ENCODE peak calls at places on chromosomes 3 and 15, in eight cellular contexts. Y is cardiac fibroblast, T is GM23338, H is heart right ventricle, I is heart left ventricle, V is neural progenitor cell, Z is AG10803, F is bronchial epithelial cell. U is an unnamed sample.

GRCh38 chr3:11757441-11757875 is 89.2 kb downstream of the TAMM41 start:
- DNase-seq in Y (peak), T (no peak), H (no peak), I (no peak), V (no peak), Z (peak), F (no peak), U (peak)

GRCh38 chr3:111762535-111762934 is 96.5 kb upstream of the PHLDB2 start:
- DNase-seq in Y (peak), T (no peak), H (no peak), I (no peak), V (no peak), Z (no peak), F (no peak), U (peak)

GRCh38 chr15:59439571-59439970 is 1.6 kb downstream of the FAM81A start:
- DNase-seq in Y (no peak), T (no peak), H (no peak), I (no peak), V (no peak), Z (no peak), F (no peak), U (no peak)

GRCh38 chr15:77617507-77618285 is 15.0 kb downstream of the LINGO1 start:
- DNase-seq in Y (no peak), T (peak), H (no peak), I (no peak), V (no peak), Z (no peak), F (peak), U (no peak)

GRCh38 chr3:48016336-48016973 is at the start of gene MAP4:
- DNase-seq in Y (peak), T (no peak), H (no peak), I (peak), V (no peak), Z (no peak), F (no peak), U (peak)

GRCh38 chr3:55716611-55717225 is 229.6 kb upstream of the WNT5A start:
- DNase-seq in Y (no peak), T (no peak), H (no peak), I (no peak), V (no peak), Z (no peak), F (no peak), U (no peak)

GRCh38 chr3:48240000-48240710 is 749 bp upstream of the ZNF589 start:
- DNase-seq in Y (no peak), T (peak), H (no peak), I (no peak), V (peak), Z (no peak), F (no peak), U (no peak)

GRCh38 chr3:177618873-177619771 is 421.8 kb upstream of the TBL1XR1 start:
- DNase-seq in Y (peak), T (no peak), H (no peak), I (no peak), V (no peak), Z (peak), F (no peak), U (peak)

GRCh38 chr3:158950131-158950901 is 148.5 kb downstream of the MFSD1 start:
- DNase-seq in Y (no peak), T (no peak), H (no peak), I (no peak), V (no peak), Z (no peak), F (no peak), U (peak)

GRCh38 chr15:86608461-86608860 is 528.8 kb downstream of the AGBL1 start:
- DNase-seq in Y (peak), T (peak), H (peak), I (no peak), V (peak), Z (peak), F (peak), U (peak)

GRCh38 chr3:106392905-106393304 is 524.1 kb upstream of the CBLB start:
- DNase-seq in Y (peak), T (no peak), H (no peak), I (no peak), V (no peak), Z (peak), F (no peak), U (no peak)

GRCh38 chr15:92043283-92043682 is 189.8 kb downstream of the SLCO3A1 start:
- DNase-seq in Y (no peak), T (no peak), H (no peak), I (no peak), V (no peak), Z (no peak), F (peak), U (no peak)

GRCh38 chr3:100184960-100185566 is 70.8 kb upstream of the FILIP1L start:
- DNase-seq in Y (peak), T (no peak), H (peak), I (no peak), V (no peak), Z (peak), F (no peak), U (peak)

GRCh38 chr15:57551717-57552677 is 39.7 kb upstream of the MYZAP start:
- DNase-seq in Y (peak), T (peak), H (peak), I (peak), V (peak), Z (peak), F (peak), U (peak)

GRCh38 chr3:46853441-46854410 is 9.5 kb downstream of the MYL3 start:
- DNase-seq in Y (no peak), T (no peak), H (no peak), I (peak), V (no peak), Z (no peak), F (no peak), U (no peak)

GRCh38 chr3:110598847-110599490 is 472.6 kb upstream of the NECTIN3 start:
- DNase-seq in Y (no peak), T (peak), H (no peak), I (no peak), V (no peak), Z (peak), F (no peak), U (peak)

GRCh38 chr15:33540174-33540573 is 229.4 kb downstream of the RYR3 start:
- DNase-seq in Y (peak), T (no peak), H (no peak), I (no peak), V (no peak), Z (no peak), F (no peak), U (no peak)

GRCh38 chr3:197367081-197367780 is 68.8 kb upstream of the DLG1 start:
- DNase-seq in Y (peak), T (peak), H (no peak), I (no peak), V (peak), Z (peak), F (peak), U (peak)

GRCh38 chr3:10288575-10288960 is 4.2 kb downstream of the GHRL start:
- DNase-seq in Y (no peak), T (no peak), H (no peak), I (no peak), V (no peak), Z (no peak), F (no peak), U (no peak)

GRCh38 chr3:47877719-47878118 is 74.8 kb downstream of the DHX30 start:
- DNase-seq in Y (no peak), T (no peak), H (no peak), I (no peak), V (no peak), Z (no peak), F (no peak), U (no peak)

GRCh38 chr15:52100807-52101206 is 11.8 kb downstream of the BCL2L10 start:
- DNase-seq in Y (peak), T (no peak), H (peak), I (peak), V (no peak), Z (peak), F (peak), U (peak)

GRCh38 chr15:60392986-60393811 is 4.6 kb downstream of the ANXA2 start:
- DNase-seq in Y (peak), T (no peak), H (peak), I (peak), V (no peak), Z (peak), F (peak), U (peak)

GRCh38 chr3:40876496-40876895 is 322.8 kb upstream of the CTNNB1 start:
- DNase-seq in Y (no peak), T (no peak), H (no peak), I (no peak), V (no peak), Z (peak), F (no peak), U (no peak)

GRCh38 chr15:78000089-78000926 is 77.2 kb downstream of the TBC1D2B start:
- DNase-seq in Y (peak), T (peak), H (peak), I (peak), V (peak), Z (peak), F (peak), U (peak)

GRCh38 chr15:51104512-51104911 is 9.8 kb upstream of the TNFAIP8L3 start:
- DNase-seq in Y (peak), T (no peak), H (peak), I (no peak), V (peak), Z (peak), F (no peak), U (peak)

GRCh38 chr3:130601662-130602061 is 84.7 kb downstream of the COL6A6 start:
- DNase-seq in Y (no peak), T (no peak), H (no peak), I (no peak), V (no peak), Z (no peak), F (peak), U (no peak)

GRCh38 chr3:181056276-181056675 is 66.7 kb upstream of the DNAJC19 start:
- DNase-seq in Y (no peak), T (no peak), H (no peak), I (no peak), V (no peak), Z (no peak), F (no peak), U (no peak)

GRCh38 chr15:75533945-75534344 is 45.2 kb downstream of the PTPN9 start:
- DNase-seq in Y (no peak), T (no peak), H (no peak), I (no peak), V (no peak), Z (no peak), F (no peak), U (no peak)

GRCh38 chr3:52231502-52232278 is 6.2 kb upstream of the TLR9 start:
- DNase-seq in Y (peak), T (peak), H (peak), I (peak), V (peak), Z (peak), F (peak), U (peak)

GRCh38 chr15:89171136-89172072 is 50.0 kb downstream of the RLBP1 start:
- DNase-seq in Y (peak), T (peak), H (peak), I (peak), V (peak), Z (peak), F (peak), U (peak)

GRCh38 chr15:65286069-65286703 is 497 bp downstream of the PARP16 start:
- DNase-seq in Y (peak), T (peak), H (no peak), I (no peak), V (peak), Z (no peak), F (peak), U (peak)

GRCh38 chr3:41117398-41117870 is 81.9 kb upstream of the CTNNB1 start:
- DNase-seq in Y (peak), T (peak), H (peak), I (peak), V (peak), Z (peak), F (peak), U (peak)

GRCh38 chr3:111874177-111874820 is 15.2 kb downstream of the PHLDB2 start:
- DNase-seq in Y (peak), T (no peak), H (no peak), I (no peak), V (peak), Z (peak), F (peak), U (no peak)

GRCh38 chr3:87792532-87793321 is 266.1 kb downstream of the CGGBP1 start:
- DNase-seq in Y (no peak), T (peak), H (peak), I (no peak), V (peak), Z (peak), F (peak), U (no peak)

GRCh38 chr15:52790166-52790708 is at the start of gene ONECUT1:
- DNase-seq in Y (peak), T (peak), H (peak), I (no peak), V (peak), Z (peak), F (no peak), U (peak)

GRCh38 chr3:127915115-127915936 is at the start of gene KBTBD12:
- DNase-seq in Y (no peak), T (peak), H (peak), I (peak), V (peak), Z (no peak), F (no peak), U (no peak)

GRCh38 chr3:184176377-184177330 is 2.0 kb downstream of the AP2M1 start:
- DNase-seq in Y (peak), T (peak), H (peak), I (peak), V (peak), Z (peak), F (peak), U (peak)

GRCh38 chr15:77499087-77499765 is 78.5 kb downstream of the HMG20A start:
- DNase-seq in Y (no peak), T (no peak), H (no peak), I (no peak), V (peak), Z (peak), F (no peak), U (no peak)

GRCh38 chr15:90402230-90402629 is 14.2 kb downstream of the IQGAP1 start:
- DNase-seq in Y (peak), T (no peak), H (no peak), I (no peak), V (no peak), Z (peak), F (peak), U (peak)

GRCh38 chr3:70358978-70359580 is 46.6 kb upstream of the MDFIC2 start:
- DNase-seq in Y (peak), T (peak), H (peak), I (no peak), V (peak), Z (peak), F (peak), U (peak)
- TF ChIP-seq CTCF in Y (peak), T (peak), H (peak), I (peak), V (peak), Z (peak), F (peak), U (peak)

DNA sequence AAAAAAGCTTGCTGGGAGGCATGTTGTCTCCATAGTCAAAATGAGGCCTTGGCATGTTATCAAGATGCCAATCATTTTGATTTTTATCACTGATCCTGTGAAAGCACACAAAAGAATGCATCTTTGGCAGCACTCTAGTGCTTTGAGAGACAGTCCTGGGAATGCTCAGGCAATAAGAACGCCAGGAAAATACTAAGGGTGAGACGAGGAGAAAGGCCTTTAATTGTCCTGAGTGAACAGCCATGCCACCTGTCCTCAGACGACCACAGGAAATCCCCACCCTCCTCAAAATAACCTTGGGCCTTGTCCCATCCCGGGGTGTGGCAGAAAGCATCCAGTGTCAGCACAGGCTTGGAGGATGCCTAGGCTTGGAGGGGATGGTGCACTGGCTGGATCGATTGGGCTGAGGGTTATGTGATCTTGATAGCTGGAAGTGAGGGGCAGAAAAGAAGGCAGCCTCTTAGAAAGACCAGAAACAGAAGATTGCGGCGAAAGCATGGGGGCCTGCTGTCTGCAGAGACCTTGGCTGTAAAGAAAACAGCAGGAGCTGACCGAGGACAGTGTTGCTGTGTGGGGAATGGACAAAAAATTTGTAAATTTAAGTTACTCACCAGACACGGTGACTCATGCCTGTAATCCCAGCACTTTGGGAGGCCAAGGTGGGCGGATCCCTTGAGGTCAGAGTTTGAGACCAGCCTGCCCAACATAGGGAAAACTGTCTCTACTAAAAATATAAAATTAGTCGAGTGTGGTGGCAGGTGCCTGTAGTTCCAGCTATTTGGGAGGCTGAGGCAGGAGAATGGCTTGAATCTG is 7.3 kb downstream of the TMEM158 start:
- DNase-seq in Y (peak), T (no peak), H (no peak), I (no peak), V (no peak), Z (peak), F (peak), U (peak)
- H3K4me3 ChIP-seq in Y (no peak), T (no peak), H (no peak), I (no peak), V (no peak), Z (no peak), F (no peak), U (no peak)

DNA sequence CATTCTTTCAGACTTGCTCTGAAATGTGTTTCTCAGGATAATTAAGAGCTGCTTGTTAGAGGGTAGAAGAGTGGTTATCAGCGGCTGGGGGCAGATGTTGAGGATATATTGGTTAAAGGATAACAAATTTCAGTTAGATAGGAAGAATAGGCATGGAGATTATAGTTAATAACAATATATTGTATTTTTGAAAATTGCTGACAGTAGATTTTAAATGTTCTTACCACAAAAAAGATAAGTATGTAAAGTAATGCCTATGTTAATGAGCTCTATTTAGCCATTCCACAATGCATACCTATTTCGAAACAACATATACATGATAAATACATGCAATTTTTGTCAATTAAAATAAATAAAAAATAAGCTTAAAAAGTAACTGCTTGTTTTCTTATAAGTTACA is 123.3 kb downstream of the SERPINI1 start:
- DNase-seq in Y (no peak), T (no peak), H (no peak), I (no peak), V (no peak), Z (no peak), F (no peak), U (no peak)
- TF ChIP-seq CTCF in Y (no peak), T (no peak), H (no peak), I (no peak), V (no peak), Z (no peak), F (no peak), U (no peak)

GRCh38 chr15:23569513-23569912 is 4.0 kb downstream of the MKRN3 start:
- DNase-seq in Y (no peak), T (no peak), H (no peak), I (no peak), V (no peak), Z (peak), F (no peak), U (no peak)
- H3K4me3 ChIP-seq in Y (no peak), T (no peak), H (no peak), I (no peak), V (no peak), Z (no peak), F (no peak), U (no peak)

U was measured in fibroblast of villous mesenchyme.